ENCODE peak calls at places on chromosomes 4 and X, in seven cellular contexts. X, Z, H, V, L, R and T are unnamed samples.

GRCh38 chrX:108735680-108736508 is 469 bp downstream of the IRS4 start:
- DNase-seq in V (peak; percentile 10), R (peak; percentile 6), X (no peak), H (no peak), Z (no peak), L (peak; percentile 2), T (no peak)

GRCh38 chr4:70670332-70671014 is 4.2 kb upstream of the JCHAIN start:
- DNase-seq in Z (no peak), X (peak; percentile 38), L (peak; percentile 55), H (no peak), R (peak; percentile 33), V (peak; percentile 34), T (no peak)

GRCh38 chrX:115058276-115058675 is 40.9 kb upstream of the IL13RA2 start:
- DNase-seq in V (no peak), X (peak; percentile 87), R (peak; percentile 41), H (no peak), L (peak; percentile 87), Z (no peak), T (no peak)

GRCh38 chrX:67723580-67724351 is 179.9 kb downstream of the AR start:
- DNase-seq in L (no peak), V (no peak), R (no peak), Z (no peak), X (no peak), H (no peak), T (no peak)

GRCh38 chr4:71026086-71026485 is 32.6 kb downstream of the DCK start:
- DNase-seq in R (peak; percentile 35), V (peak; percentile 43), Z (no peak), L (peak; percentile 80), X (peak; percentile 42), H (no peak), T (no peak)

GRCh38 chr4:61320154-61320553 is 120.0 kb downstream of the ADGRL3 start:
- DNase-seq in R (peak; percentile 3), H (no peak), V (no peak), X (no peak), L (peak; percentile 32), Z (no peak), T (no peak)

GRCh38 chr4:25799522-25799921 is 63.3 kb downstream of the SEL1L3 start:
- DNase-seq in Z (no peak), L (no peak), V (no peak), X (no peak), R (no peak), H (no peak), T (no peak)

GRCh38 chr4:113707013-113707412 is 54.5 kb downstream of the CAMK2D start:
- DNase-seq in L (peak; percentile 57), V (no peak), R (peak; percentile 21), Z (no peak), X (peak; percentile 20), H (no peak), T (no peak)

GRCh38 chr4:19227701-19228100 is 1024.0 kb upstream of the SLIT2 start:
- DNase-seq in H (no peak), R (no peak), X (peak; percentile 29), Z (no peak), L (no peak), V (no peak), T (no peak)

GRCh38 chr4:24213936-24214335 is 324.1 kb upstream of the PPARGC1A start:
- DNase-seq in X (no peak), R (no peak), L (no peak), V (no peak), Z (no peak), H (no peak), T (no peak)

GRCh38 chrX:119948381-119948780 is 4.8 kb upstream of the NKAP start:
- DNase-seq in H (peak; percentile 18), X (no peak), R (no peak), V (no peak), L (no peak), Z (no peak), T (no peak)

GRCh38 chr4:138535316-138535715 is 293.2 kb upstream of the SLC7A11 start:
- DNase-seq in R (no peak), V (no peak), L (peak; percentile 73), X (no peak), H (no peak), Z (no peak), T (no peak)

GRCh38 chr4:138542191-138542771 is 300.1 kb upstream of the SLC7A11 start:
- DNase-seq in V (no peak), R (peak; percentile 33), Z (no peak), H (no peak), X (no peak), L (no peak), T (no peak)

GRCh38 chr4:138538743-138539142 is 296.6 kb upstream of the SLC7A11 start:
- DNase-seq in R (no peak), Z (no peak), X (no peak), V (no peak), L (no peak), H (no peak), T (no peak)

GRCh38 chr4:138540056-138540800 is 298.1 kb upstream of the SLC7A11 start:
- DNase-seq in X (peak; percentile 35), H (no peak), V (no peak), L (peak; percentile 59), Z (no peak), R (peak; percentile 44), T (no peak)

GRCh38 chr4:138537739-138538138 is 295.6 kb upstream of the SLC7A11 start:
- DNase-seq in X (no peak), Z (no peak), V (no peak), R (no peak), H (no peak), L (no peak), T (no peak)
- H3K4me3 ChIP-seq in X (no peak overlapping the region), Z (no peak overlapping the region), V (no peak overlapping the region), R (no peak overlapping the region), H (no peak overlapping the region), L (no peak overlapping the region), T (no peak overlapping the region)

DNA sequence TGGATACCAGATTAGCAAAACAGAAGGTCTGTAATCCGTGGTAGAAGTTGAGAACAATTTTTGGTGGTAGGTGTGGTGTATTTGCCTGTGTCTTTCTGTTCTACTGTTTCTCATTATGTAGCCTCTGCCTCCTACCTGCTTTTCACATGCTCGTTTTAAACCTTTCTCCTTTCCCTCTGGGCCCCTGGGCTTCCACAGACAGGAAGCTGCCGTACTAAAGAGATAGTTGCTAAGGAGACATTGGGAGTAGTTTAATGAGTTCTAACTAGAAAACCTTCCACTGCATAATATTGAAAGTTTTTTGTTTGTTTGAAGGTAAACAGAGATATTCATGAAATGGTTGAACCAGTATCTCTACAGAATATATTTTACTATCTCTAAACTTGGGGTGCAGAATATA is 107.8 kb downstream of the STOX2 start:
- DNase-seq in H (no peak), L (no peak), V (no peak), Z (no peak), X (no peak), R (no peak), T (no peak)
- H3K4me3 ChIP-seq in H (no peak overlapping the region), L (no peak overlapping the region), V (no peak overlapping the region), Z (no peak overlapping the region), X (no peak overlapping the region), R (no peak overlapping the region), T (no peak overlapping the region)

DNA sequence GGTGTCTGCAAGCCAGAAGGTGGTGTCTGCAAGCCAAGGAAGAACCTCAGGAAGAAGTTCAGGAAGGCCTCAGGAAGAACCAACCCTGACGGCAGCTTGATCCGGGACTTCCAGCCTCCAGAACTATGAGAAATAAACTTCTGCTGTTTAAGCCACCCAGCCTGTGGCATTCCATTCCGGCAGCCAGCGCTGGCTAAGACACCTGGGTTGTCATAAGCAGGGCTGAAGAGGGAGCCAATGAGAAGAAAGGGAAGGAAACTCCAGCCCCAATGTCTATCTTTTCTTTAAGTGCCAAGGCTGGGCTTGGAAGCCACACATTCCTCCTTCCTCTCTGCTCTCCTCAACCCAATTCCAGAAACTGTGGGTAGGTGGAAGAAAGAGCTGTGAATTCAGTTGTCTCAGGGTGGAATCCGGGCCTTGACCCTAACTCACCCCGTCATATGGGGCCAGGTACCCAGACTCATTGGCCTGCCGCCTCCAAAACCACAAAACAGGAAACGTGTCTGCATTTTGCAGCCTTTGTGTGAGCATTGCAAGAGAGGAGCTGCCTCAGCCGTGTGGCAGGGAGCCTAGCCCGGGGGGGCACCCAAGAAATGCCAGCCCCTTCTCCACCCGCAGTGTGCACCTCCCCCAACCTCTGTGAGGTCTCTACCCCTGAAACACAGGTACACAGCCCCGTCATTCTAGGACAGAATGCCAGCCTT is 26.8 kb downstream of the CRMP1 start:
- DNase-seq in R (no peak), H (peak; percentile 89), L (peak; percentile 23), Z (no peak), X (no peak), V (no peak), T (no peak)
- H3K4me3 ChIP-seq in R (no peak overlapping the region), H (peak overlapping the region; percentile 50), L (no peak overlapping the region), Z (no peak overlapping the region), X (no peak overlapping the region), V (no peak overlapping the region), T (no peak overlapping the region)

DNA sequence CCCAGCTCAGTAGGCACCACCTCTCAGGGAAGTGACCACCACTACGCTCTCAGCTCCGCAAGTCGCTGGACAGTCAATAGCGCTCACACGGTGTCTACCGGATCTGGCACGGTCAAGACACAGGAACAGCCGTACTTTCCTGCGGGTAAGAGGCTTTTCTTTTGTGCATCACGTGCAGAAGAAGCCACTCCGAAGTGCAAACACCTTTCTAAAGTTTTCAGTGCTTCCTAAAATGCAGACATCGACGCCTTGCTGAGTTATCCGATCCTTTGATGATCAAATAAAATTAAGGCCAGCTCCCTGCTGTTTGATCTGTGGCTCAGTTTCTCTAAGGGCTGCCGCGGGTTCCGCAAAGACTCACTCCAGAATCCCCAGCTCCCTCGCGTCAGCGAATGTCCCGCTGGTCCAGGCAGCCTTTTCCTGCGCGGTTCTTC is 71.8 kb downstream of the FBXO8 start:
- DNase-seq in R (no peak), Z (no peak), H (no peak), L (no peak), X (no peak), V (no peak), T (no peak)
- H3K4me3 ChIP-seq in R (no peak overlapping the region), Z (no peak overlapping the region), H (no peak overlapping the region), L (peak overlapping the region; percentile 17), X (no peak overlapping the region), V (no peak overlapping the region), T (no peak overlapping the region)

GRCh38 chr4:108171541-108172230 is 3.0 kb upstream of the LEF1 start:
- DNase-seq in L (no peak), Z (no peak), R (no peak), X (no peak), V (no peak), H (no peak), T (no peak)
- H3K4me3 ChIP-seq in L (peak overlapping the region; percentile 28), Z (no peak overlapping the region), R (no peak overlapping the region), X (no peak overlapping the region), V (no peak overlapping the region), H (peak overlapping the region; percentile 82), T (peak overlapping the region; percentile 77)

GRCh38 chr4:123230061-123230460 is 166.5 kb upstream of the SPRY1 start:
- DNase-seq in R (no peak), H (no peak), Z (no peak), V (no peak), L (peak; percentile 8), X (no peak), T (no peak)

GRCh38 chr4:123232439-123232838 is 164.2 kb upstream of the SPRY1 start:
- DNase-seq in H (no peak), X (no peak), R (peak; percentile 4), L (peak; percentile 45), V (no peak), Z (no peak), T (no peak)

GRCh38 chr4:123235431-123235830 is 161.2 kb upstream of the SPRY1 start:
- DNase-seq in R (no peak), V (no peak), L (peak; percentile 84), H (no peak), Z (no peak), X (no peak), T (no peak)

GRCh38 chr4:123233409-123233808 is 163.2 kb upstream of the SPRY1 start:
- DNase-seq in R (no peak), Z (no peak), X (no peak), H (no peak), V (no peak), L (peak; percentile 49), T (no peak)

GRCh38 chr4:123234966-123235365 is 161.6 kb upstream of the SPRY1 start:
- DNase-seq in Z (no peak), L (peak; percentile 22), X (no peak), V (no peak), H (no peak), R (no peak), T (no peak)
- H3K4me3 ChIP-seq in Z (no peak overlapping the region), L (no peak overlapping the region), X (no peak overlapping the region), V (no peak overlapping the region), H (no peak overlapping the region), R (no peak overlapping the region), T (no peak overlapping the region)